ENCODE peak calls at places on chromosomes 11 and 22, in eight cellular contexts. R is fibroblast of lung, U is fibroblast of the aortic adventitia, B is tibial artery, D is esophagus squamous epithelium, H is GM12865, L is choroid plexus epithelial cell, G is nephron progenitor cell. X is an unnamed sample.

GRCh38 chr22:19959043-19959586 is 17.5 kb upstream of the TXNRD2 start:
- DNase-seq in R (peak), U (peak), B (peak), D (no peak), H (no peak), L (peak), G (peak), X (no peak)

GRCh38 chr11:66743271-66743968 is 14.4 kb upstream of the SPTBN2 start:
- DNase-seq in R (no peak), U (no peak), B (no peak), D (no peak), H (no peak), L (no peak), G (no peak), X (peak)

GRCh38 chr11:124676386-124676785 is 2.7 kb downstream of the SPA17 start:
- DNase-seq in R (peak), U (peak), B (peak), D (no peak), H (no peak), L (peak), G (no peak), X (no peak)

GRCh38 chr11:125263268-125263790 is 98.8 kb downstream of the PKNOX2 start:
- DNase-seq in R (peak), U (peak), B (peak), D (no peak), H (peak), L (peak), G (peak), X (peak)

GRCh38 chr11:73244589-73245240 is 26.6 kb downstream of the P2RY2 start:
- DNase-seq in R (no peak), U (no peak), B (no peak), D (no peak), H (no peak), L (no peak), G (no peak), X (no peak)

GRCh38 chr11:26987205-26987604 is 6.7 kb upstream of the FIBIN start:
- DNase-seq in R (no peak), U (no peak), B (no peak), D (no peak), H (no peak), L (peak), G (no peak), X (no peak)

GRCh38 chr11:749731-750130 is 2.5 kb downstream of the TALDO1 start:
- DNase-seq in R (no peak), U (peak), B (no peak), D (no peak), H (no peak), L (no peak), G (no peak), X (no peak)

GRCh38 chr11:126502159-126502558 is 146.7 kb downstream of the ST3GAL4 start:
- DNase-seq in R (no peak), U (no peak), B (no peak), D (no peak), H (no peak), L (no peak), G (no peak), X (no peak)

GRCh38 chr22:30568137-30568805 is 6.2 kb downstream of the GAL3ST1 start:
- DNase-seq in R (no peak), U (no peak), B (no peak), D (no peak), H (no peak), L (no peak), G (no peak), X (no peak)

GRCh38 chr11:12868315-12869073 is 140.6 kb upstream of the RASSF10 start:
- DNase-seq in R (peak), U (peak), B (no peak), D (no peak), H (no peak), L (peak), G (no peak), X (no peak)
- TF ChIP-seq CTCF in R (peak), U (peak), B (peak), D (no peak), H (no peak), L (peak), G (no peak), X (peak)

GRCh38 chr11:12673924-12674570 is at the start of gene TEAD1:
- DNase-seq in R (peak), U (peak), B (peak), D (no peak), H (peak), L (peak), G (peak), X (peak)
- TF ChIP-seq CTCF in R (no peak), U (no peak), B (no peak), D (no peak), H (no peak), L (no peak), G (no peak), X (no peak)

GRCh38 chr22:27241430-27242110 is 560.0 kb downstream of the MN1 start:
- DNase-seq in R (peak), U (peak), B (no peak), D (no peak), H (no peak), L (no peak), G (peak), X (no peak)
- TF ChIP-seq CTCF in R (no peak), U (no peak), B (no peak), D (no peak), H (no peak), L (no peak), G (no peak), X (no peak)

DNA sequence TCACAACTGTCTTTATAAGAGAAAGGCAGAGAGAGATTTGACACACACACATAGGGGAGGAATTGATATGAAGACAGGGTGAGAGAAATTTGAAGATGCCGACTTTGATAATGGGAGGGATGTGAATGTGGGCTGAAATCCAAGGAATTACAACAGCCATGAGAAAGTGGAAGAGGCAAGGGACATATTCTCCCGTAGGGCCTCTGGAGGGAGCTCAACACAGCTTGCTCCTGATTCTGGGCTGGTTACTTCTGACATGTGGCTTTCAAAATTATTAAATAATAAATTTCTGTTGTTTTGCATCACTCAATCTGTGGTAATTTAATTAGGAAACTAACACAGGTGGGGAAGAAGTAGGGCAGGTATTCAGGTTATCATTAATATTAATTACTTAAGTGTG is 282.9 kb downstream of the LUZP2 start:
- DNase-seq in R (no peak), U (no peak), B (no peak), D (no peak), H (no peak), L (peak), G (no peak), X (no peak)
- TF ChIP-seq CTCF in R (no peak), U (no peak), B (no peak), D (no peak), H (no peak), L (peak), G (peak), X (no peak)

GRCh38 chr22:37674951-37675929 is at the start of gene LGALS1:
- DNase-seq in R (peak), U (peak), B (peak), D (no peak), H (peak), L (peak), G (peak), X (no peak)
- TF ChIP-seq CTCF in R (no peak), U (peak), B (no peak), D (no peak), H (no peak), L (peak), G (no peak), X (no peak)

GRCh38 chr11:76781861-76782500 is 1.2 kb upstream of the TSKU start:
- DNase-seq in R (no peak), U (no peak), B (no peak), D (no peak), H (no peak), L (no peak), G (no peak), X (no peak)

GRCh38 chr11:76782526-76783293 is 446 bp upstream of the TSKU start:
- DNase-seq in R (peak), U (peak), B (peak), D (no peak), H (peak), L (peak), G (peak), X (peak)

GRCh38 chr11:76785513-76785912 is 2.4 kb downstream of the TSKU start:
- DNase-seq in R (no peak), U (peak), B (no peak), D (no peak), H (no peak), L (peak), G (no peak), X (no peak)

GRCh38 chr11:76783901-76784813 is 1.0 kb downstream of the TSKU start:
- DNase-seq in R (peak), U (peak), B (no peak), D (no peak), H (no peak), L (peak), G (peak), X (peak)

DNA sequence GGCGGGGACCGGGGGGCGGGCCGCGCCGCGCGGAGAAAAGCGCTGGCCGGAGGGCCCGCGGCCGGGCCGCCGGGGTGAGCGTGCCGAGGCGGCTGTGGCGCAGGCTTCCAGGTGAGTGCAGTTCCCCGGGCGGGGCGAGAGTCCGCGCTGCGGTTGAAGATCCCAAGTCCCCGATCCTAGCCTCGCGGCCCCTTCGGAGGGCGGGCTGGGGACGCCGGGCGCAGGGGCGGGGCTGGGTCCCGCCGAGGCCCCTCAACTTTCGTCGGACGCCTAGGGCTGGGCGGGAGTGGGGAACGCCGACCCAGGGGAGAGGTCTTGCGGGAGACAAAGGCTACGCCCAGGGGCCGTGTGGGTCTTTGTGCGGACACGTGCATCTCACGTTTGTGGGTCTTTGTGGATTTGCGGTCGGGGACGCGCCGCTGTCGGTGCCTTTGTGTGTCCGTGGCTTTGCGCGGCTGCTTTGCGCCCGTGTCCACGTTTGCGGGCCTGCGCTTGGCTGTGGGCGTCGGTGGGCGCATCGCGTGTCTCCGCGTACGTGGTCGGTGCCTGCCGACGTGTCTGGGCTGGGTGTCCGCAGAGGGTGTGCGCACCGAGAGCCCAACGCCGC is at the start of gene TSKU:
- DNase-seq in R (no peak), U (no peak), B (no peak), D (no peak), H (no peak), L (no peak), G (no peak), X (peak)
- TF ChIP-seq CTCF in R (no peak), U (no peak), B (no peak), D (no peak), H (no peak), L (no peak), G (no peak), X (no peak)

GRCh38 chr22:17767236-17768065 is 6.8 kb downstream of the BID start:
- DNase-seq in R (no peak), U (no peak), B (no peak), D (no peak), H (peak), L (no peak), G (no peak), X (no peak)
- TF ChIP-seq CTCF in R (no peak), U (no peak), B (no peak), D (no peak), H (no peak), L (no peak), G (no peak), X (no peak)

GRCh38 chr11:69644071-69644961 is 3.4 kb downstream of the CCND1 start:
- DNase-seq in R (peak), U (peak), B (peak), D (no peak), H (no peak), L (peak), G (no peak), X (peak)

GRCh38 chr11:69643646-69644045 is 2.7 kb downstream of the CCND1 start:
- DNase-seq in R (no peak), U (no peak), B (no peak), D (no peak), H (no peak), L (no peak), G (no peak), X (peak)

GRCh38 chr11:69646493-69647201 is 5.7 kb downstream of the CCND1 start:
- DNase-seq in R (no peak), U (no peak), B (no peak), D (no peak), H (no peak), L (no peak), G (no peak), X (no peak)

GRCh38 chr11:69645801-69646492 is 5.0 kb downstream of the CCND1 start:
- DNase-seq in R (no peak), U (no peak), B (no peak), D (no peak), H (no peak), L (no peak), G (no peak), X (no peak)

DNA sequence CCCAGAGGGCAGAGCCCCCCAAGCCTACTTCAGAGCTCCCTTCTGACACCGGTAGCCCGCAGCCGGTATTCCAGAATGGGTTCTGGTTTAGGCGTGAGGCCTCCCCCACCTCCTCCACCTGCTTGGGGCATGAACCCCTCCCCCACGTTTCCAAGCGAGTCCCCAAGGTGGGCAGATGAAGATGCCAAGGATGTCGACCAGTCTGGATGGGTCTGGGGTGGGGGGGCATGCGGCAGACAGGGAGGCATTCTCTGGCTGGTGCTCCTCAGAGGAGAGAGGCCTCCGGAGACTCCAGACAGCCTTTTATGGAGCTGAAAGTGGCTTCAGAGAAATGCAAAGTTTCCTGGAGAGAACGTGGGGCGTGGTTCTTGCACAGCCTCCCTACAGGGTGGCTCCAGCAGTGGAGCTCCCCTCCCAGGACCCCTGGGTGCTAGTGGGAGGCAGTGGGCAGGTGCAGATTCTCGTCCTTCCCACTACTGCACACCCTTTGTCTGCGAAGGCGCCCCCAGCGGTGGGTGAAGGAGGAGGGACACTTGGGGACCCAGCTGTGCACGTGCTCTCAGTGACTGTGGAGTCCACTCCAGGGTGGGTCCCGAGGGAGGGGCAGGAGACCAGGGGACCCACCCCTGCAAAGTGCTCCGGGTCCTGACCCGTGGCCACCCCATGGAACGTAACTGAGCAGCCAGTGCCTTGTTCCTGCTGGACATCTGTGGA is 4.2 kb downstream of the CCND1 start:
- DNase-seq in R (no peak), U (no peak), B (no peak), D (no peak), H (no peak), L (no peak), G (no peak), X (no peak)
- TF ChIP-seq CTCF in R (no peak), U (no peak), B (no peak), D (no peak), H (no peak), L (no peak), G (no peak), X (no peak)